ENCODE peak calls at places on chromosomes 11 and 22, in seven cellular contexts. J, B, M, E, V, P and Q are unnamed samples.

GRCh38 chr11:119115484-119116234 is 5.7 kb upstream of the HINFP start:
- DNase-seq in J (no peak), B (peak), M (no peak), E (no peak), V (peak), P (no peak), Q (no peak)

GRCh38 chr11:110454609-110455008 is 24.9 kb downstream of the FDX1 start:
- DNase-seq in J (no peak), B (no peak), M (no peak), E (no peak), V (no peak), P (no peak), Q (no peak)

GRCh38 chr22:43823911-43824665 is 12.0 kb upstream of the EFCAB6 start:
- DNase-seq in J (no peak), B (no peak), M (no peak), E (no peak), V (no peak), P (no peak), Q (no peak)

GRCh38 chr11:82406611-82407010 is 327.1 kb downstream of the FAM181B start:
- DNase-seq in J (no peak), B (no peak), M (no peak), E (no peak), V (no peak), P (no peak), Q (no peak)

GRCh38 chr11:105392546-105392945 is 217.3 kb upstream of the GRIA4 start:
- DNase-seq in J (no peak), B (no peak), M (no peak), E (peak), V (no peak), P (peak), Q (no peak)

GRCh38 chr11:116864531-116864930 is 27.1 kb upstream of the APOA1 start:
- DNase-seq in J (no peak), B (no peak), M (no peak), E (peak), V (no peak), P (peak), Q (no peak)

GRCh38 chr22:48679656-48680555 is 1147.8 kb downstream of the BRD1 start:
- DNase-seq in J (no peak), B (no peak), M (no peak), E (no peak), V (no peak), P (no peak), Q (no peak)

GRCh38 chr11:28757725-28758515 is 649.7 kb downstream of the METTL15 start:
- DNase-seq in J (no peak), B (no peak), M (no peak), E (peak), V (no peak), P (peak), Q (no peak)

GRCh38 chr22:20444325-20444724 is 6.7 kb upstream of the SCARF2 start:
- DNase-seq in J (no peak), B (no peak), M (no peak), E (no peak), V (no peak), P (no peak), Q (no peak)

GRCh38 chr22:38973289-38974169 is 8.6 kb upstream of the APOBEC3B start:
- DNase-seq in J (peak), B (no peak), M (peak), E (peak), V (peak), P (peak), Q (no peak)

GRCh38 chr11:46236918-46237247 is 40.6 kb upstream of the CREB3L1 start:
- DNase-seq in J (no peak), B (no peak), M (no peak), E (no peak), V (no peak), P (no peak), Q (no peak)

GRCh38 chr11:45319077-45319476 is 32.9 kb upstream of the SYT13 start:
- DNase-seq in J (no peak), B (no peak), M (no peak), E (no peak), V (no peak), P (no peak), Q (no peak)

GRCh38 chr11:112977620-112978212 is 16.5 kb downstream of the NCAM1 start:
- DNase-seq in J (peak), B (no peak), M (no peak), E (peak), V (no peak), P (peak), Q (peak)

GRCh38 chr11:116215471-116216113 is 557.2 kb downstream of the BUD13 start:
- DNase-seq in J (no peak), B (no peak), M (no peak), E (no peak), V (no peak), P (no peak), Q (no peak)

GRCh38 chr11:76203937-76204336 is 2.4 kb downstream of the WNT11 start:
- DNase-seq in J (no peak), B (no peak), M (no peak), E (no peak), V (no peak), P (no peak), Q (no peak)

GRCh38 chr11:134741453-134742227 is 329.6 kb upstream of the B3GAT1 start:
- DNase-seq in J (no peak), B (peak), M (no peak), E (peak), V (no peak), P (peak), Q (no peak)

GRCh38 chr11:124536520-124536919 is 6.9 kb downstream of the OR8B12 start:
- DNase-seq in J (no peak), B (peak), M (no peak), E (peak), V (no peak), P (peak), Q (no peak)

GRCh38 chr11:110298298-110298765 is 1.9 kb upstream of the RDX start:
- DNase-seq in J (no peak), B (no peak), M (no peak), E (no peak), V (no peak), P (no peak), Q (no peak)

GRCh38 chr11:46741600-46742484 is 22.8 kb downstream of the F2 start:
- DNase-seq in J (no peak), B (no peak), M (no peak), E (no peak), V (no peak), P (no peak), Q (no peak)

DNA sequence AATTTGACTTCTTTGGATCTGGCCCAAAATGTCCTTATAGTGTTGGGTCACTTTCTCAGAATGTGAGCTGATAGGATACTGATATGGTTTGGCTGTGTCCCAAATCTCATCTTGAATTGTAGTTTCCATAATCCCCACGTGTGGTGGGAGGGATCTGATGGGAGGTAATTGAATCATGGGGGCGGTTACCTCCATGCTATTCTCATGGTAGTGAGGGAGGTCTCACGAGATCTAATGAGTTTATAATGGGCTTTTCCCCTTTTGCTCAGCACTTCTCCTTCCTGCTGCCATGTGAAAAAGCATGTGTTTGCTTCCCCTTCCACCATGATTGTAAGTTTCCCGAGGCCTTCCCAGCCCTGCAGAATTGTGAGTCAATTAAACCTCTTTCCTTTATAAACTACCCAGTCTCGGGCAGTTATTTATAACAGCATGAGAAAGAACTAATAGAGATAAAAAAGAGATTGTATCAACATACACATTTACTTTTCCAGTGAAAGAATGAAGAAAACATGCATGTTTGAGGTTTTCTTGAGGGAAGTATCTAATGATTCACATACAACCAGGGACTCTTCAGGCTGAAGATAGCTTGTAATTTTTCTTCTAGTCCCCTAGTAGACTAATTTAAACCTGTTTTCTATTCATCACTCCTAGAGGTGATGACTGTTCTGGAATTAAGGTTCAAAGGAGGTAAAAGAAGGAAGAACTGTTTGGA is 17.3 kb upstream of the CSTF3 start:
- DNase-seq in J (no peak), B (no peak), M (no peak), E (peak), V (no peak), P (peak), Q (no peak)
- H3K27ac ChIP-seq in J (no peak), B (no peak), M (no peak), E (no peak), V (no peak), P (peak), Q (no peak)

GRCh38 chr11:63873381-63873780 is 34.5 kb downstream of the MARK2 start:
- DNase-seq in J (no peak), B (no peak), M (no peak), E (no peak), V (no peak), P (no peak), Q (no peak)
- H3K27ac ChIP-seq in J (no peak), B (peak), M (no peak), E (no peak), V (no peak), P (no peak), Q (no peak)

GRCh38 chr22:45157907-45158306 is 5.8 kb upstream of the NUP50 start:
- DNase-seq in J (no peak), B (no peak), M (no peak), E (no peak), V (no peak), P (no peak), Q (no peak)

GRCh38 chr22:45150139-45150538 is 13.6 kb upstream of the NUP50 start:
- DNase-seq in J (no peak), B (no peak), M (no peak), E (no peak), V (no peak), P (no peak), Q (no peak)

GRCh38 chr22:45155050-45155840 is 8.5 kb upstream of the NUP50 start:
- DNase-seq in J (no peak), B (no peak), M (no peak), E (no peak), V (no peak), P (peak), Q (no peak)

GRCh38 chr22:45151503-45151902 is 12.2 kb upstream of the NUP50 start:
- DNase-seq in J (no peak), B (no peak), M (no peak), E (no peak), V (no peak), P (no peak), Q (no peak)

GRCh38 chr22:45154383-45154782 is 9.3 kb upstream of the NUP50 start:
- DNase-seq in J (no peak), B (no peak), M (no peak), E (peak), V (no peak), P (peak), Q (no peak)
- H3K27ac ChIP-seq in J (no peak), B (no peak), M (no peak), E (no peak), V (no peak), P (no peak), Q (no peak)

GRCh38 chr11:12434255-12434654 is 56.9 kb downstream of the PARVA start:
- DNase-seq in J (no peak), B (no peak), M (no peak), E (peak), V (no peak), P (peak), Q (no peak)

GRCh38 chr11:12432507-12432906 is 55.1 kb downstream of the PARVA start:
- DNase-seq in J (no peak), B (no peak), M (no peak), E (no peak), V (no peak), P (no peak), Q (no peak)

GRCh38 chr11:12436266-12436665 is 58.9 kb downstream of the PARVA start:
- DNase-seq in J (no peak), B (peak), M (no peak), E (no peak), V (no peak), P (no peak), Q (no peak)

GRCh38 chr11:12433571-12434061 is 56.2 kb downstream of the PARVA start:
- DNase-seq in J (no peak), B (no peak), M (no peak), E (peak), V (no peak), P (peak), Q (no peak)

DNA sequence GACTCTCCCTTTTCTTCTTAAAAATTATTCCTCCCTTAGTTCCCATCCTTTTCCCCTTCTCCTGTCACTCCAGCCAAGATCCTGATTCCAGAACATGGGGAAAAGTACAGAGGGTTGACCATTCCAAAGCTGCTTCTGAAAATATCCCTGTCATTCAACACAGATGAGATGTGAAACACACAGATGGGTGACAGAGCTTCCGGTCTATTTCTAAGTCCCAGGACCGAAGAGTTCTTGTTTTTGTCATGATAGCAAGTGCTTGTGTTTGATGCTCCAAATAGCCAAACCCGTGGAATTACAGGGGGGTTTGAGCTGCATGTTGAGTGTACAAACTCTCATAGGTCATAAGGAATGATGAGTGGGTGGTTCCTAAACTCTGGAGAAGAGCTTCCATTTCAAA is 57.9 kb downstream of the PARVA start:
- DNase-seq in J (no peak), B (no peak), M (no peak), E (no peak), V (no peak), P (no peak), Q (no peak)
- H3K27ac ChIP-seq in J (no peak), B (peak), M (no peak), E (no peak), V (no peak), P (peak), Q (no peak)

DNA sequence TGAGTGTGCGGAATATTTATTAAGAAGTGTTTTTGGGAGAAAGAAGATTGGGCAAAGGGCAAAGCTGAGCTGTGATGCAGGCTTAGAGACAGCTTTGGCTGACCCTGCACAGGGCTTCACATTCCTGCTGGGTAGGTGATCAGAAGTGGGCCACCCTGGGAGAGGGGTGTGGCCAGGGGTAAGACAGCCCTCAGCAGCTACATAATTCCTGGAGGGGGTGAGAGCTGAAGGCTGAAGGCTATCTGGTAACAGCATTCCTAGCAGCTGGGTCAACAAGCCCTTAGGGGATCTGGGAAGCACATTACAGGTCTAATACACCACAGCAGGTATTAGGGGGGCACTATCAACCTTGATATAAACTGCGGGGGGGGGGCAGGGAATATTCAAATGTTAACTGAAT is 5.8 kb downstream of the OOSP1 start:
- DNase-seq in J (no peak), B (no peak), M (no peak), E (no peak), V (no peak), P (no peak), Q (no peak)
- H3K27ac ChIP-seq in J (no peak), B (no peak), M (no peak), E (no peak), V (no peak), P (no peak), Q (no peak)

DNA sequence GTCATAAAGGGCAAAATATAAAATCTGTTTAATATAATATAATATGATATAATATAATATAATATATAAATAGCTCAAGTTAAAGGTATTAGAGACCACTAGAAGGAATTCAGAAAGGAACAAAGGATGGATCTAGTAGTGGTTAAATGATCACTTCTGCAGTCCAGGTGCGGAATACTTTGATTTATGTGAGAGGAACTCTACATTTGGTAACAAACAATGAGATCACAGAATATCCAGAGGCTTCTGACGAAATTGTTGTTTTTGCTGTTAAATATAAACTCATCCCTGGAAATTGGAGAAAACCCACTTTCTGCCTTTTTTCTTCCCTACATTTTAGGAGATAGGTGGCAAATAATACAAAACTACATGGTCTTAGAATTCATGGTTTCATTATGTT is 36.0 kb downstream of the ATXN10 start:
- DNase-seq in J (no peak), B (no peak), M (no peak), E (no peak), V (no peak), P (no peak), Q (no peak)
- H3K27ac ChIP-seq in J (no peak), B (no peak), M (no peak), E (no peak), V (no peak), P (no peak), Q (no peak)

GRCh38 chr22:23270798-23271596 is 90.7 kb downstream of the BCR start:
- DNase-seq in J (no peak), B (no peak), M (no peak), E (no peak), V (no peak), P (no peak), Q (no peak)
- H3K27ac ChIP-seq in J (peak), B (no peak), M (no peak), E (no peak), V (no peak), P (no peak), Q (peak)